ENCODE peak calls at places on chromosome 21, in nine cellular contexts. One of them, this sample, is unnamed.

GRCh38 chr21:35063428-35064172 is 14.5 kb upstream of the RUNX1 start:
- DNase-seq in fibroblast of mammary gland: no peak
- DNase-seq in BJ: no peak
- DNase-seq in progenitor cell of endocrine pancreas: no peak
- DNase-seq in bronchial epithelial cell: peak; percentile 94
- DNase-seq in nephron progenitor cell: no peak
- DNase-seq in choroid plexus epithelial cell: no peak
- DNase-seq in cardiac fibroblast: no peak
- DNase-seq in MM.1S: no peak
- DNase-seq in this sample: no peak

GRCh38 chr21:33647560-33647959 is 5.3 kb downstream of the ITSN1 start:
- DNase-seq in fibroblast of mammary gland: no peak
- DNase-seq in BJ: no peak
- DNase-seq in progenitor cell of endocrine pancreas: no peak
- DNase-seq in bronchial epithelial cell: no peak
- DNase-seq in nephron progenitor cell: no peak
- DNase-seq in choroid plexus epithelial cell: no peak
- DNase-seq in cardiac fibroblast: no peak
- DNase-seq in MM.1S: no peak
- DNase-seq in this sample: no peak

GRCh38 chr21:15804247-15804985 is 74.6 kb downstream of the USP25 start:
- DNase-seq in fibroblast of mammary gland: no peak
- DNase-seq in BJ: no peak
- DNase-seq in progenitor cell of endocrine pancreas: no peak
- DNase-seq in bronchial epithelial cell: no peak
- DNase-seq in nephron progenitor cell: no peak
- DNase-seq in choroid plexus epithelial cell: no peak
- DNase-seq in cardiac fibroblast: no peak
- DNase-seq in MM.1S: no peak
- DNase-seq in this sample: no peak

GRCh38 chr21:44255519-44255981 is 6.1 kb downstream of the DNMT3L start:
- DNase-seq in fibroblast of mammary gland: no peak
- DNase-seq in BJ: no peak
- DNase-seq in progenitor cell of endocrine pancreas: peak; percentile 8
- DNase-seq in bronchial epithelial cell: no peak
- DNase-seq in nephron progenitor cell: no peak
- DNase-seq in choroid plexus epithelial cell: peak; percentile 5
- DNase-seq in cardiac fibroblast: peak; percentile 7
- DNase-seq in MM.1S: no peak
- DNase-seq in this sample: no peak

GRCh38 chr21:17673261-17674020 is 60.7 kb upstream of the BTG3 start:
- DNase-seq in fibroblast of mammary gland: peak; percentile 2
- DNase-seq in BJ: peak; percentile 32
- DNase-seq in progenitor cell of endocrine pancreas: no peak
- DNase-seq in bronchial epithelial cell: peak; percentile 58
- DNase-seq in nephron progenitor cell: no peak
- DNase-seq in choroid plexus epithelial cell: peak; percentile 15
- DNase-seq in cardiac fibroblast: peak; percentile 32
- DNase-seq in MM.1S: no peak
- DNase-seq in this sample: no peak

GRCh38 chr21:27571706-27572105 is 604.8 kb upstream of the ADAMTS5 start:
- DNase-seq in fibroblast of mammary gland: peak; percentile 70
- DNase-seq in BJ: peak; percentile 62
- DNase-seq in progenitor cell of endocrine pancreas: no peak
- DNase-seq in bronchial epithelial cell: peak; percentile 97
- DNase-seq in nephron progenitor cell: no peak
- DNase-seq in choroid plexus epithelial cell: peak; percentile 85
- DNase-seq in cardiac fibroblast: peak; percentile 24
- DNase-seq in MM.1S: no peak
- DNase-seq in this sample: no peak

GRCh38 chr21:33477066-33477465 is 2.7 kb downstream of the TMEM50B start:
- DNase-seq in fibroblast of mammary gland: no peak
- DNase-seq in BJ: no peak
- DNase-seq in progenitor cell of endocrine pancreas: no peak
- DNase-seq in bronchial epithelial cell: no peak
- DNase-seq in nephron progenitor cell: no peak
- DNase-seq in choroid plexus epithelial cell: no peak
- DNase-seq in cardiac fibroblast: no peak
- DNase-seq in MM.1S: no peak
- DNase-seq in this sample: no peak

GRCh38 chr21:43287974-43288755 is 119.4 kb downstream of the CRYAA start:
- DNase-seq in fibroblast of mammary gland: no peak
- DNase-seq in BJ: no peak
- DNase-seq in progenitor cell of endocrine pancreas: no peak
- DNase-seq in bronchial epithelial cell: no peak
- DNase-seq in nephron progenitor cell: no peak
- DNase-seq in choroid plexus epithelial cell: no peak
- DNase-seq in cardiac fibroblast: no peak
- DNase-seq in MM.1S: no peak
- DNase-seq in this sample: no peak

GRCh38 chr21:45161039-45161945 is 86.9 kb downstream of the ADARB1 start:
- DNase-seq in fibroblast of mammary gland: no peak
- DNase-seq in BJ: no peak
- DNase-seq in progenitor cell of endocrine pancreas: no peak
- DNase-seq in bronchial epithelial cell: no peak
- DNase-seq in nephron progenitor cell: no peak
- DNase-seq in choroid plexus epithelial cell: no peak
- DNase-seq in cardiac fibroblast: no peak
- DNase-seq in MM.1S: no peak
- DNase-seq in this sample: no peak

GRCh38 chr21:36479415-36480402 is at the start of gene CLDN14:
- DNase-seq in fibroblast of mammary gland: no peak
- DNase-seq in BJ: no peak
- DNase-seq in progenitor cell of endocrine pancreas: no peak
- DNase-seq in bronchial epithelial cell: no peak
- DNase-seq in nephron progenitor cell: no peak
- DNase-seq in choroid plexus epithelial cell: peak; percentile 44
- DNase-seq in cardiac fibroblast: no peak
- DNase-seq in MM.1S: no peak
- DNase-seq in this sample: no peak

GRCh38 chr21:36478207-36478701 is 1.7 kb downstream of the CLDN14 start:
- DNase-seq in fibroblast of mammary gland: peak; percentile 81
- DNase-seq in BJ: peak; percentile 66
- DNase-seq in progenitor cell of endocrine pancreas: no peak
- DNase-seq in bronchial epithelial cell: peak; percentile 96
- DNase-seq in nephron progenitor cell: no peak
- DNase-seq in choroid plexus epithelial cell: peak; percentile 90
- DNase-seq in cardiac fibroblast: peak; percentile 61
- DNase-seq in MM.1S: no peak
- DNase-seq in this sample: no peak

GRCh38 chr21:36480618-36481017 is 696 bp upstream of the CLDN14 start:
- DNase-seq in fibroblast of mammary gland: no peak
- DNase-seq in BJ: no peak
- DNase-seq in progenitor cell of endocrine pancreas: no peak
- DNase-seq in bronchial epithelial cell: no peak
- DNase-seq in nephron progenitor cell: no peak
- DNase-seq in choroid plexus epithelial cell: no peak
- DNase-seq in cardiac fibroblast: no peak
- DNase-seq in MM.1S: no peak
- DNase-seq in this sample: no peak

GRCh38 chr21:36477559-36477958 is 2.4 kb downstream of the CLDN14 start:
- DNase-seq in fibroblast of mammary gland: no peak
- DNase-seq in BJ: no peak
- DNase-seq in progenitor cell of endocrine pancreas: no peak
- DNase-seq in bronchial epithelial cell: no peak
- DNase-seq in nephron progenitor cell: no peak
- DNase-seq in choroid plexus epithelial cell: no peak
- DNase-seq in cardiac fibroblast: no peak
- DNase-seq in MM.1S: no peak
- DNase-seq in this sample: no peak

DNA sequence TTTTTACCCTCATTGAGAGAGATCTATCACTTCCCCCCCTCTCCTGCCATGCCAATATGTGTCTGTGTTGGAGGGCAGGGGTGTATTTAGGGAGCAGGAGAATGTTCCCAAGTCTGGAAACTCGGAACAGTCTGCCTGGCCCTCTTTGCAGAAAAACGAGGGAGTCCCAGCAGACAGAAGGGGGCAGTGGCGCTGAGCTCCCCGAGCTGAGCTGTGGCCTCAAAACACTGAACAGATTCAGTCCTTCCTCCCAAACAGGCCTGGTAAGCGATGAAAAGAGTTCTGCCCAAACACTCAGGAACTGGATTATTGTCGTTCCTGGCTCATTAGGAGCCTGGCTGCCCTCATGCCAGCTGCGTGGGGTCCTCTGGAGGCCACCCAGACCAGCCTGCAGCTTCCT is 981 bp downstream of the CLDN14 start:
- DNase-seq in fibroblast of mammary gland: no peak
- DNase-seq in BJ: no peak
- DNase-seq in progenitor cell of endocrine pancreas: no peak
- DNase-seq in bronchial epithelial cell: peak; percentile 23
- DNase-seq in nephron progenitor cell: peak; percentile 23
- DNase-seq in choroid plexus epithelial cell: no peak
- DNase-seq in cardiac fibroblast: peak; percentile 8
- DNase-seq in MM.1S: no peak
- DNase-seq in this sample: no peak
- TF ChIP-seq CTCF in fibroblast of mammary gland: no peak
- TF ChIP-seq CTCF in BJ: peak; percentile 48
- TF ChIP-seq CTCF in progenitor cell of endocrine pancreas: peak; percentile 30
- TF ChIP-seq CTCF in bronchial epithelial cell: peak; percentile 27
- TF ChIP-seq CTCF in nephron progenitor cell: peak; percentile 9
- TF ChIP-seq CTCF in choroid plexus epithelial cell: peak; percentile 54
- TF ChIP-seq CTCF in cardiac fibroblast: peak; percentile 36
- TF ChIP-seq CTCF in MM.1S: peak; percentile 15
- TF ChIP-seq CTCF in this sample: no peak

GRCh38 chr21:36388835-36389234 is 3.6 kb downstream of the CHAF1B start:
- DNase-seq in fibroblast of mammary gland: no peak
- DNase-seq in BJ: no peak
- DNase-seq in progenitor cell of endocrine pancreas: no peak
- DNase-seq in bronchial epithelial cell: peak; percentile 50
- DNase-seq in nephron progenitor cell: peak; percentile 18
- DNase-seq in choroid plexus epithelial cell: peak; percentile 53
- DNase-seq in cardiac fibroblast: peak; percentile 43
- DNase-seq in MM.1S: no peak
- DNase-seq in this sample: no peak
- TF ChIP-seq CTCF in fibroblast of mammary gland: no peak
- TF ChIP-seq CTCF in BJ: peak; percentile 2
- TF ChIP-seq CTCF in progenitor cell of endocrine pancreas: peak; percentile 40
- TF ChIP-seq CTCF in bronchial epithelial cell: peak; percentile 37
- TF ChIP-seq CTCF in nephron progenitor cell: no peak
- TF ChIP-seq CTCF in choroid plexus epithelial cell: peak; percentile 40
- TF ChIP-seq CTCF in cardiac fibroblast: no peak
- TF ChIP-seq CTCF in MM.1S: no peak
- TF ChIP-seq CTCF in this sample: no peak

DNA sequence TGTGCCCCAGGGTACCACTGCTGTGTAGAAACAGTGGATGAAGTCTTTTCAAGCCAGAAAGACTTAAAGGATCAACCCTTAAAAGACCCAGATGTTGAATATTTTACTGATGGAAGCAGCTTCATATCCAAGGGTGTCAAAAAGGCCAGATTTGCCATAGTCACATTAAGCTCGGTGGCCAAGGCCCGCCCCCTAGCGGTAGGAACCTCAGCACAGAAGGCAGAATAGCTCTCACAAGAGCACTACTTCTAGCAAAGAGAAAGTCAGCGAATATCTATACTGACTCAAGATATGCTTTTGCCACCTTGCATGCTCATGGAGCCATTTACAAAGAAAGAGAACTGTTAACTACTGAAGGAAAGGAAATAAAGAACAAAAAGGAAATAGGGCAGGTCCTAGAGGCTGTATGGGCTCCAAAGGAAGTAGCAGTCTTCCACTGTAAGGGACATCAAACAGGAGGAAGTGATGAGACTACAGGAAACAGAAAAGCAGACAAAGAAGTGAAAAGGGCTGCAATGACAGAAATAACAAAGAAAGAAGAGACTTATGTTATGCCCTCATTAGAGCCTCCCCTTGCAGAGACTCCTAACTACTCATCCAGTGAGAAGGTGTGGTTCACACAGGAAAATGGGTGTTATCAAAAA is 90.5 kb downstream of the LIPI start:
- DNase-seq in fibroblast of mammary gland: peak; percentile 36
- DNase-seq in BJ: no peak
- DNase-seq in progenitor cell of endocrine pancreas: no peak
- DNase-seq in bronchial epithelial cell: peak; percentile 15
- DNase-seq in nephron progenitor cell: peak; percentile 25
- DNase-seq in choroid plexus epithelial cell: peak; percentile 43
- DNase-seq in cardiac fibroblast: no peak
- DNase-seq in MM.1S: peak; percentile 58
- DNase-seq in this sample: no peak
- TF ChIP-seq CTCF in fibroblast of mammary gland: peak; percentile 63
- TF ChIP-seq CTCF in BJ: peak; percentile 35
- TF ChIP-seq CTCF in progenitor cell of endocrine pancreas: peak; percentile 51
- TF ChIP-seq CTCF in bronchial epithelial cell: peak; percentile 64
- TF ChIP-seq CTCF in nephron progenitor cell: peak; percentile 46
- TF ChIP-seq CTCF in choroid plexus epithelial cell: peak; percentile 68
- TF ChIP-seq CTCF in cardiac fibroblast: peak; percentile 62
- TF ChIP-seq CTCF in MM.1S: peak; percentile 77
- TF ChIP-seq CTCF in this sample: no peak

GRCh38 chr21:25361765-25362164 is 245.5 kb downstream of the MRPL39 start:
- DNase-seq in fibroblast of mammary gland: no peak
- DNase-seq in BJ: no peak
- DNase-seq in progenitor cell of endocrine pancreas: no peak
- DNase-seq in bronchial epithelial cell: no peak
- DNase-seq in nephron progenitor cell: no peak
- DNase-seq in choroid plexus epithelial cell: no peak
- DNase-seq in cardiac fibroblast: no peak
- DNase-seq in MM.1S: no peak
- DNase-seq in this sample: no peak

GRCh38 chr21:25361097-25361496 is 246.2 kb downstream of the MRPL39 start:
- DNase-seq in fibroblast of mammary gland: no peak
- DNase-seq in BJ: no peak
- DNase-seq in progenitor cell of endocrine pancreas: no peak
- DNase-seq in bronchial epithelial cell: no peak
- DNase-seq in nephron progenitor cell: no peak
- DNase-seq in choroid plexus epithelial cell: no peak
- DNase-seq in cardiac fibroblast: no peak
- DNase-seq in MM.1S: no peak
- DNase-seq in this sample: no peak

GRCh38 chr21:25359724-25360123 is 247.6 kb downstream of the MRPL39 start:
- DNase-seq in fibroblast of mammary gland: peak; percentile 43
- DNase-seq in BJ: no peak
- DNase-seq in progenitor cell of endocrine pancreas: no peak
- DNase-seq in bronchial epithelial cell: no peak
- DNase-seq in nephron progenitor cell: no peak
- DNase-seq in choroid plexus epithelial cell: no peak
- DNase-seq in cardiac fibroblast: no peak
- DNase-seq in MM.1S: no peak
- DNase-seq in this sample: no peak

GRCh38 chr21:25362375-25363267 is 244.7 kb downstream of the MRPL39 start:
- DNase-seq in fibroblast of mammary gland: no peak
- DNase-seq in BJ: no peak
- DNase-seq in progenitor cell of endocrine pancreas: no peak
- DNase-seq in bronchial epithelial cell: no peak
- DNase-seq in nephron progenitor cell: no peak
- DNase-seq in choroid plexus epithelial cell: no peak
- DNase-seq in cardiac fibroblast: no peak
- DNase-seq in MM.1S: no peak
- DNase-seq in this sample: no peak

DNA sequence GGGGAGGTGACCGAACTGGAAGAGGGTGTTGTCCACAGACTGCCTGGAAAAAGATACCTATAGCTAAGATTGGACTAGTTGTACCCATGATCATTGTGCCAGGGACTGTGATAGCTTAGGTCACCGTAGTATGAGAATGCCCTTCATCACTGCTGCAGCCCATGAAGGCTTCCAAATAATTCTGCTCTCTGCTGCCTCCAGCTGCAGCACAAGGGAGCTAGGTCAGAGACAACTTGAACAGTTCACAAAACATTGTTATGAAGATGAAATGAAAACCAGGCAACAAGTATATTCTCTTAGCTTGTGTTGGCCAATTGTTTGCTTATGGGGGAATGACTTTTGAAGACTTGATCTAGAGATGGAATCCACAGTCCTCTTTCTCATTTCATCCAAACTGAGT is 246.7 kb downstream of the MRPL39 start:
- DNase-seq in fibroblast of mammary gland: peak; percentile 12
- DNase-seq in BJ: no peak
- DNase-seq in progenitor cell of endocrine pancreas: no peak
- DNase-seq in bronchial epithelial cell: no peak
- DNase-seq in nephron progenitor cell: no peak
- DNase-seq in choroid plexus epithelial cell: peak; percentile 33
- DNase-seq in cardiac fibroblast: no peak
- DNase-seq in MM.1S: no peak
- DNase-seq in this sample: no peak
- TF ChIP-seq CTCF in fibroblast of mammary gland: peak; percentile 46
- TF ChIP-seq CTCF in BJ: peak; percentile 32
- TF ChIP-seq CTCF in progenitor cell of endocrine pancreas: peak; percentile 8
- TF ChIP-seq CTCF in bronchial epithelial cell: no peak
- TF ChIP-seq CTCF in nephron progenitor cell: no peak
- TF ChIP-seq CTCF in choroid plexus epithelial cell: peak; percentile 66
- TF ChIP-seq CTCF in cardiac fibroblast: peak; percentile 34
- TF ChIP-seq CTCF in MM.1S: peak; percentile 13
- TF ChIP-seq CTCF in this sample: no peak

This sample was measured in D721Med.